ENCODE peak calls at places on chromosomes 7 and 10, in six cellular contexts. X is HFF-Myc, N is thyroid gland, Q is Calu3, I is spleen, B is AG09319. U is an unnamed sample.

GRCh38 chr7:133134810-133135209 is 52.9 kb upstream of the CHCHD3 start:
- DNase-seq in Q (no peak), I (no peak), B (no peak), N (no peak), X (no peak), U (no peak)

GRCh38 chr7:36165802-36166201 is 12.7 kb downstream of the EEPD1 start:
- DNase-seq in I (no peak), Q (no peak), X (no peak), N (no peak), B (no peak), U (no peak)

GRCh38 chr7:37281368-37282092 is 167.1 kb downstream of the ELMO1 start:
- DNase-seq in B (no peak), X (no peak), I (no peak), Q (no peak), N (peak), U (no peak)

GRCh38 chr10:7432884-7433726 is 22.3 kb upstream of the SFMBT2 start:
- DNase-seq in Q (no peak), X (no peak), I (no peak), N (no peak), B (no peak), U (no peak)

GRCh38 chr7:158283016-158283974 is 304.3 kb downstream of the PTPRN2 start:
- DNase-seq in N (no peak), I (peak), X (no peak), Q (no peak), B (no peak), U (no peak)

GRCh38 chr10:98673156-98673765 is 226.5 kb upstream of the HPS1 start:
- DNase-seq in N (no peak), B (no peak), I (no peak), X (peak), Q (no peak), U (no peak)

GRCh38 chr7:148286150-148286549 is 304.4 kb upstream of the C7orf33 start:
- DNase-seq in I (no peak), B (no peak), N (no peak), X (no peak), Q (peak), U (no peak)

GRCh38 chr10:70255329-70256299 is 22.4 kb upstream of the PPA1 start:
- DNase-seq in Q (peak), X (no peak), B (no peak), N (peak), I (no peak), U (peak)

GRCh38 chr7:1811850-1812692 is 142.0 kb downstream of the ELFN1 start:
- DNase-seq in B (no peak), I (peak), N (no peak), Q (peak), X (no peak), U (peak)

GRCh38 chr7:73906874-73907273 is 45.9 kb downstream of the TMEM270 start:
- DNase-seq in I (peak), Q (no peak), N (no peak), X (no peak), B (no peak), U (no peak)

GRCh38 chr10:104608076-104608828 is 32.8 kb upstream of the SORCS3 start:
- DNase-seq in X (no peak), I (no peak), B (no peak), Q (no peak), N (no peak), U (no peak)

GRCh38 chr10:12444981-12445700 is 95.8 kb downstream of the CAMK1D start:
- DNase-seq in B (no peak), Q (no peak), X (no peak), I (no peak), N (peak), U (no peak)

GRCh38 chr10:79133386-79133785 is 64.6 kb downstream of the ZMIZ1 start:
- DNase-seq in B (no peak), X (no peak), Q (no peak), I (no peak), N (no peak), U (no peak)

GRCh38 chr7:70053421-70053820 is 455.1 kb downstream of the AUTS2 start:
- DNase-seq in B (no peak), I (no peak), X (no peak), N (no peak), Q (no peak), U (no peak)

GRCh38 chr7:132275811-132276210 is 300.5 kb downstream of the PLXNA4 start:
- DNase-seq in N (no peak), X (no peak), Q (no peak), B (no peak), I (no peak), U (no peak)

GRCh38 chr10:64873959-64874358 is 1352.8 kb downstream of the REEP3 start:
- DNase-seq in Q (no peak), I (no peak), B (no peak), N (no peak), X (no peak), U (no peak)

GRCh38 chr10:77932016-77932715 is 5.6 kb upstream of the DLG5 start:
- DNase-seq in Q (no peak), B (no peak), I (no peak), N (no peak), X (no peak), U (no peak)

GRCh38 chr10:61900829-61901783 is at the start of gene ARID5B:
- DNase-seq in B (no peak), Q (peak), N (peak), I (no peak), X (peak), U (peak)

GRCh38 chr10:6678211-6678803 is 98.2 kb upstream of the PRKCQ start:
- DNase-seq in I (no peak), B (no peak), Q (peak), X (no peak), N (peak), U (peak)

GRCh38 chr7:5337047-5337446 is 54.3 kb downstream of the SLC29A4 start:
- DNase-seq in N (no peak), Q (no peak), B (no peak), I (no peak), X (no peak), U (no peak)

GRCh38 chr7:151487246-151487645 is 32.4 kb downstream of the RHEB start:
- DNase-seq in B (no peak), I (no peak), N (no peak), Q (no peak), X (no peak), U (no peak)

GRCh38 chr10:70680899-70681730 is 8.8 kb downstream of the ADAMTS14 start:
- DNase-seq in X (no peak), I (no peak), Q (no peak), B (no peak), N (no peak), U (no peak)

GRCh38 chr10:133565441-133566294 is at the start of gene SYCE1:
- DNase-seq in B (no peak), N (peak), I (no peak), Q (no peak), X (no peak), U (no peak)

GRCh38 chr10:112461029-112461887 is 14.2 kb downstream of the VTI1A start:
- DNase-seq in X (no peak), B (peak), I (no peak), Q (no peak), N (no peak), U (no peak)

GRCh38 chr10:27948191-27948590 is 50.7 kb downstream of the ODAD2 start:
- DNase-seq in Q (no peak), I (no peak), X (no peak), N (no peak), B (no peak), U (no peak)

GRCh38 chr10:125064681-125065492 is 95.5 kb downstream of the CTBP2 start:
- DNase-seq in I (no peak), X (no peak), B (no peak), N (peak), Q (peak), U (peak)

GRCh38 chr7:31044531-31044930 is 7.6 kb upstream of the ADCYAP1R1 start:
- DNase-seq in X (no peak), B (no peak), Q (no peak), N (no peak), I (no peak), U (no peak)

GRCh38 chr10:48902096-48902495 is 37.5 kb downstream of the LRRC18 start:
- DNase-seq in X (no peak), Q (no peak), I (no peak), B (no peak), N (no peak), U (no peak)

GRCh38 chr7:86961686-86962085 is 97.8 kb downstream of the ELAPOR2 start:
- DNase-seq in N (no peak), I (no peak), B (no peak), X (no peak), Q (no peak), U (no peak)

GRCh38 chr10:133257489-133258065 is 19.1 kb downstream of the ADAM8 start:
- DNase-seq in B (no peak), X (no peak), Q (peak), I (peak), N (peak), U (no peak)

GRCh38 chr7:17651926-17652385 is 288.3 kb downstream of the SNX13 start:
- DNase-seq in N (no peak), I (no peak), X (peak), B (peak), Q (no peak), U (no peak)

GRCh38 chr10:71031601-71032000 is 143.2 kb upstream of the PCBD1 start:
- DNase-seq in B (no peak), N (no peak), Q (no peak), X (no peak), I (no peak), U (no peak)

GRCh38 chr7:41698726-41699125 is 4.2 kb downstream of the INHBA start:
- DNase-seq in B (no peak), I (no peak), X (no peak), N (no peak), Q (no peak), U (no peak)

GRCh38 chr7:662576-662975 is 63.9 kb upstream of the DNAAF5 start:
- DNase-seq in N (no peak), X (no peak), B (no peak), I (peak), Q (no peak), U (no peak)

GRCh38 chr7:27184342-27185012 is 555 bp downstream of the HOXA11 start:
- DNase-seq in X (no peak), B (no peak), Q (peak), N (no peak), I (peak), U (no peak)

GRCh38 chr10:77493851-77494788 is 143.5 kb downstream of the KCNMA1 start:
- DNase-seq in B (no peak), Q (peak), N (no peak), X (no peak), I (no peak), U (no peak)

GRCh38 chr7:93883078-93883916 is 7.3 kb downstream of the TFPI2 start:
- DNase-seq in I (no peak), Q (no peak), N (no peak), B (no peak), X (no peak), U (no peak)

GRCh38 chr7:3197567-3198212 is 103.4 kb upstream of the SDK1 start:
- DNase-seq in Q (peak), I (peak), N (no peak), B (no peak), X (no peak), U (no peak)

GRCh38 chr7:3193721-3194120 is 107.3 kb upstream of the SDK1 start:
- DNase-seq in Q (no peak), B (no peak), N (no peak), I (no peak), X (no peak), U (no peak)

GRCh38 chr7:3195160-3195559 is 105.9 kb upstream of the SDK1 start:
- DNase-seq in B (no peak), Q (no peak), I (peak), X (no peak), N (no peak), U (no peak)

GRCh38 chr7:3196629-3197028 is 104.4 kb upstream of the SDK1 start:
- DNase-seq in Q (no peak), I (peak), N (no peak), X (no peak), B (no peak), U (no peak)

DNA sequence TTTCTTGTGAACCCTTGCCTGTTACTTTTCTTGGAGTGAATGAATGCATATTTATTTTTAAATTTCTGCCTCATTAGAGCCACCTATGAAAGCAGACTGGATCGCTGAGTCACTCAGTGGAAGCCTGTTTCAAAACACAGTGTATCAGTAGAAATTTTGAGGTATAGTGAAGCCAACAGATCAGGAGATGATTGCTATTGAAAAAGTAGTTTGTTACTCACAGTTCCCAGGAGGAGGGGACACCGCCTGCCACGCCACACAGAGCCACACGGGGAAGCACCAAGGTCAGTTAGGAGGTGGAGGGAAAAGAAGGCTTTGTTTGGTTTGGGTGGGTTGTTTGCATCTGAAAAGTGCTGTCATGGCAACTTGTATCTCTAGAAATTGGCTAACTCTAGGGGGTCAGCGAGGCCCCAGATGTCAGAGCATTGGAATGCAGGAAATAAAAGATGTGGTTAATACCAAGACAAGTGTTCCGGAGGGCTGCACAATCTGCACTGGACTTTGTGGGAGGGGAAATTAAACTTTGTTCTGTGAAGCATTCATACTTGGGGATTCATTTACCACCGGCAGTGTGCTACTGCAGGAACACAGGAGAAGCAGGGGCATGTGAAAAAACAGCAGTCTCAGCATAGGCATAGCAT is 106.4 kb upstream of the SDK1 start:
- DNase-seq in N (no peak), X (peak), Q (peak), I (peak), B (no peak), U (no peak)
- TF ChIP-seq CTCF in N (no peak), X (peak), Q (peak), I (no peak), B (no peak), U (no peak)

GRCh38 chr7:44920119-44920518 is 34.8 kb upstream of the PURB start:
- DNase-seq in X (no peak), N (no peak), B (no peak), Q (no peak), I (no peak), U (no peak)

GRCh38 chr7:44921607-44922350 is 36.4 kb upstream of the PURB start:
- DNase-seq in I (peak), X (peak), Q (peak), N (peak), B (peak), U (peak)

GRCh38 chr7:44917465-44917864 is 32.1 kb upstream of the PURB start:
- DNase-seq in Q (no peak), N (no peak), X (no peak), B (no peak), I (no peak), U (no peak)

GRCh38 chr7:44918029-44918428 is 32.7 kb upstream of the PURB start:
- DNase-seq in B (no peak), I (no peak), N (no peak), Q (no peak), X (no peak), U (no peak)

DNA sequence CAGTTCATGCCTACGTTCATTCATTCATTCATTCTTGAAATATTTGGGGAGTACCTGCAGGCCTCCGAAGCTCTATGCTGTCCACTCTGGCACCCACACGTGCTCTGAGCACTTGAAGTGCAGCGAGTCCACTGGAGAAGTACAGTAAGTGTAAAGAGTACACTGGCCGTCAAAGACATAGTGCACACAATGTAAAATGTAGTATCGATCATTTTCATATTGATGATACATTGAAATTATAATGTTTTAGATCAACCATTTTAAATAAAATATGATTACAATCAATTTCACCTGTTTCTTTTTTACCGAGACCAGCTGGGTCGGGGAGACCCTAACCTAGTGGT is 37.0 kb upstream of the PURB start:
- DNase-seq in N (no peak), B (no peak), Q (no peak), I (no peak), X (no peak), U (no peak)
- TF ChIP-seq CTCF in N (no peak), B (no peak), Q (no peak), I (no peak), X (no peak), U (no peak)

DNA sequence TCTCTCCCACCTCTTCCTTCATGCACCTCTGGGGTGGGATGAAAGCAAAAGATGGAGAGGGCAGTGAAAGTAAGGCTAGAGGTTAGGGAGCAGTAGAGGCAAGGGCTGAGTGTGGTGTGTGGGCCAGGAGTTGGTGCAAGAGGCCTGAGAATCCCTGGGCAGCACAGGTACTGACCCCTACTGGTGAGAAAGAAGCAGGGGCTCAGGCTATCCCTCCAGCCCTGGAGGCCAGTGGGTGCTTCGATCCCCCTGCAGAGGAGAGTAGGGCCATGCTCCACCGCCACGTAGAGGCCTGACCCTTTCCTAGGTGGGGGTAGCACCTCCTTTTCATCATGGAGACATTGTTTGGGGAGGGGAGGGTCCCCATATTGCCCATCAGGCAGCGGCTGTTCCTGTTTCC is 9.8 kb downstream of the CDHR1 start:
- DNase-seq in B (no peak), X (no peak), Q (no peak), N (no peak), I (peak), U (peak)
- TF ChIP-seq CTCF in B (no peak), X (peak), Q (no peak), N (no peak), I (no peak), U (peak)

DNA sequence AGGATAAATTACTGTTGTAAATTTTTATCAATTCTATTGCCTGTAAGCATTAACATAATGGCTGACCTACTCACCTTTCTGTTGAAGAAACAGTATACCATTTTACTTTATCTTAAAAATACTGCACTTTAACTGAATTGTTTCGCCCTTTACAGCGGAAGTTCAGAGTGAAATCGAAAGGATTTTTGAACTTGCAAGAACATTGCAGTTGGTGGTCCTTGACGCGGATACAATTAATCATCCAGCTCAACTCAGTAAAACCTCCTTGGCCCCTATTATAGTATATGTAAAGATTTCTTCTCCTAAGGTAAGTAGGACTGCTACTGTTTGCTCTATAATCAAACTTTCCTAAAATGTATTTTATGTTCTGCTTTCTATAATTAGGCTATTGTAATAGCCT is 117.5 kb downstream of the NSUN6 start:
- DNase-seq in B (no peak), X (no peak), N (no peak), I (no peak), Q (no peak), U (no peak)
- TF ChIP-seq CTCF in B (no peak), X (no peak), N (no peak), I (no peak), Q (no peak), U (no peak)

DNA sequence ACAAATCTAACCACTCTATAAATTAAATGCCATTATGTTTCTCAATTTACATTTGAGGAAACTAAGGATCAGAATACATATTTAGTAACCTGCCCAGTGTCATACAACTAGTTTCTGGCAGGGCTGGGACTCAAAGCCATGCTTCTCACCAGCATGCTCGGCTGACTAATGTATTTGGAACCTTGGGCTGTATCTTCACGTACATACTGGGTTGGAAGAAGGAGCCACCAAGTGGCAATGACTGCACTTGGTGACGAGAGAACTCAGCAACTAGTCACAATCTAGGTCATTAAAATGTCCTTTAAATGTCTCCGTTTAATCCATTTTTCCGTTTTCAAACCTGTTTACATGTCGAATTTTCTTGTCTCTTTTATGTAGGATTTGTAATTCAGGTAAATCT is 42.9 kb downstream of the CHRM2 start:
- DNase-seq in N (no peak), Q (no peak), B (no peak), X (no peak), I (no peak), U (no peak)
- TF ChIP-seq CTCF in N (no peak), Q (no peak), B (no peak), X (no peak), I (no peak), U (no peak)

DNA sequence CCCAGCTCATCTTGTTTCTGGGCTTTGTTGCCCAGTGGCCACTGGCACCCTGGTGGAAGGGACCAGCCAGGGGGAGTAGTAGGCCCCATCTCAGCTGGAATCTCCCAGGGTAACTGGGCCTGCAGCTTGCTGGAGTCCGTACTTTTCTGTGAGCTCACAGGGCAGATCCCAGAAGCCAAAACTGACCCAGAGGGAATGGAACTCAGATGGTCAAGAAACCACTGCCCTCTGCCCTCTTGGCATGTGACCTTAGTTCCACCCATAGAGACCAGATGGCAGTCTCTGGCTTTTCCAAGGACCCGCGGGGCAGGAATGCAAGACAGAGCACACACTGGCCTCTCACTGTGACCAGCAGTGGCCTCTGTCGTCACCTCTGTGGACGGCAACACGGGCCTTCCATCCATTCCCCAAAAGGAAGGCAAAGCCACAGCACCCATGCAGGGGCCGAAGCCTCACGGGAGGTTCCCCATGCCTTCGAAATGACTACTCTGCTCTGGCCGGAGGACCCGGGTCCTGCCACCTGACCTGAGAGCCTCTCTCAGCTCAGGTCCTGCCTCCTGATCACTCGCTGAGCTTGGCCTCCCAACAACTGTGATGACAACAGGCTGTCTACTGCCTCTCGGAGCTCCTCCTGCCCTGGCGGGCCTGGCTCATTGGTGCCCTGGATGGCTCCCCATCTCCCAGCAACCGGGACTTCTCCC is 30.0 kb downstream of the MYL10 start:
- DNase-seq in X (no peak), I (peak), N (peak), Q (no peak), B (no peak), U (no peak)
- TF ChIP-seq CTCF in X (no peak), I (no peak), N (no peak), Q (no peak), B (no peak), U (no peak)

GRCh38 chr7:107799645-107800264 is 3.3 kb downstream of the SLC26A3 start:
- DNase-seq in X (no peak), I (no peak), Q (no peak), B (no peak), N (no peak), U (no peak)
- TF ChIP-seq CTCF in X (no peak), I (no peak), Q (no peak), B (no peak), N (no peak), U (no peak)

U was measured in GM13976.